ENCODE peak calls at places on chromosomes 3 and 15, in seven cellular contexts. One of them, this sample, is unnamed.

GRCh38 chr15:73325191-73325980 is 43.4 kb downstream of the HCN4 start:
- DNase-seq in neuronal stem cell: no peak
- DNase-seq in IMR-90: no peak
- DNase-seq in mesendoderm: peak
- DNase-seq in H9: peak
- DNase-seq in H1: no peak
- DNase-seq in trophoblast cell: no peak
- DNase-seq in this sample: no peak

GRCh38 chr3:133973249-133973980 is 56.3 kb downstream of the SLCO2A1 start:
- DNase-seq in neuronal stem cell: no peak
- DNase-seq in IMR-90: no peak
- DNase-seq in mesendoderm: no peak
- DNase-seq in H9: no peak
- DNase-seq in H1: no peak
- DNase-seq in trophoblast cell: no peak
- DNase-seq in this sample: no peak

GRCh38 chr3:4222574-4222973 is 80.6 kb upstream of the SETMAR start:
- DNase-seq in neuronal stem cell: no peak
- DNase-seq in IMR-90: no peak
- DNase-seq in mesendoderm: no peak
- DNase-seq in H9: no peak
- DNase-seq in H1: no peak
- DNase-seq in trophoblast cell: no peak
- DNase-seq in this sample: no peak

GRCh38 chr3:171132873-171133272 is 106.4 kb upstream of the SLC2A2 start:
- DNase-seq in neuronal stem cell: no peak
- DNase-seq in IMR-90: peak
- DNase-seq in mesendoderm: no peak
- DNase-seq in H9: no peak
- DNase-seq in H1: no peak
- DNase-seq in trophoblast cell: no peak
- DNase-seq in this sample: peak

GRCh38 chr3:99721633-99722007 is 83.2 kb downstream of the COL8A1 start:
- DNase-seq in neuronal stem cell: no peak
- DNase-seq in IMR-90: peak
- DNase-seq in mesendoderm: no peak
- DNase-seq in H9: no peak
- DNase-seq in H1: no peak
- DNase-seq in trophoblast cell: no peak
- DNase-seq in this sample: no peak

GRCh38 chr3:123605789-123606234 is 21.0 kb upstream of the HACD2 start:
- DNase-seq in neuronal stem cell: no peak
- DNase-seq in IMR-90: no peak
- DNase-seq in mesendoderm: peak
- DNase-seq in H9: peak
- DNase-seq in H1: no peak
- DNase-seq in trophoblast cell: peak
- DNase-seq in this sample: peak

GRCh38 chr3:170765419-170766078 is 104.4 kb downstream of the RPL22L1 start:
- DNase-seq in neuronal stem cell: no peak
- DNase-seq in IMR-90: no peak
- DNase-seq in mesendoderm: no peak
- DNase-seq in H9: no peak
- DNase-seq in H1: no peak
- DNase-seq in trophoblast cell: no peak
- DNase-seq in this sample: peak

GRCh38 chr3:134197681-134198261 is 52.9 kb downstream of the RYK start:
- DNase-seq in neuronal stem cell: no peak
- DNase-seq in IMR-90: peak
- DNase-seq in mesendoderm: peak
- DNase-seq in H9: no peak
- DNase-seq in H1: no peak
- DNase-seq in trophoblast cell: peak
- DNase-seq in this sample: peak

GRCh38 chr3:123090700-123091585 is 24.1 kb downstream of the PDIA5 start:
- DNase-seq in neuronal stem cell: peak
- DNase-seq in IMR-90: peak
- DNase-seq in mesendoderm: no peak
- DNase-seq in H9: no peak
- DNase-seq in H1: no peak
- DNase-seq in trophoblast cell: no peak
- DNase-seq in this sample: no peak

GRCh38 chr3:41881233-41881821 is 80.6 kb downstream of the ULK4 start:
- DNase-seq in neuronal stem cell: peak
- DNase-seq in IMR-90: peak
- DNase-seq in mesendoderm: peak
- DNase-seq in H9: no peak
- DNase-seq in H1: no peak
- DNase-seq in trophoblast cell: peak
- DNase-seq in this sample: peak

GRCh38 chr15:59999558-60000112 is 4.5 kb upstream of the FOXB1 start:
- DNase-seq in neuronal stem cell: no peak
- DNase-seq in IMR-90: no peak
- DNase-seq in mesendoderm: no peak
- DNase-seq in H9: no peak
- DNase-seq in H1: peak
- DNase-seq in trophoblast cell: no peak
- DNase-seq in this sample: no peak

GRCh38 chr3:142910280-142910679 is 21.4 kb upstream of the PCOLCE2 start:
- DNase-seq in neuronal stem cell: no peak
- DNase-seq in IMR-90: no peak
- DNase-seq in mesendoderm: no peak
- DNase-seq in H9: no peak
- DNase-seq in H1: no peak
- DNase-seq in trophoblast cell: no peak
- DNase-seq in this sample: no peak
- H3K4ac ChIP-seq in neuronal stem cell: no peak
- H3K4ac ChIP-seq in IMR-90: no peak
- H3K4ac ChIP-seq in mesendoderm: no peak
- H3K4ac ChIP-seq in H9: no peak
- H3K4ac ChIP-seq in H1: no peak
- H3K4ac ChIP-seq in trophoblast cell: no peak
- H3K4ac ChIP-seq in this sample: no peak

DNA sequence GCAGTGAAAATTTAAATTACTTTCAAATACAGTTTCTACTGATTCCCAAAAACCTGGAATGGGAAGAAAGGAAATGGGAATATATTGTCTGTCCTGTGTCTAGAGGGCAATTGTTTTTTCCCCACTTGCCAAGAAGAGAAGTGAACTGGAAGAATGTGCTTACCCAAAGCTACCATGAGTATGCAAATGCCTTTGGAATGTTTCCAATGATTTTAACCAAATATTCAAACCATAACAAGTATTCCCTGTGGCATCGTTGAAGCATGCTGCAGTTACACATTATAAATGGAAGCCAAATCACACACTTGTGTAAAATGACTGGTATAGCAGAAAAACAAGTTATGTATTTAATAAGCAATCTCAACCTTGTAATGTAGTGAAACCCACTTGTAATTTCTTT is 368.2 kb downstream of the GBE1 start:
- DNase-seq in neuronal stem cell: no peak
- DNase-seq in IMR-90: no peak
- DNase-seq in mesendoderm: no peak
- DNase-seq in H9: no peak
- DNase-seq in H1: no peak
- DNase-seq in trophoblast cell: peak
- DNase-seq in this sample: no peak
- H3K23ac ChIP-seq in neuronal stem cell: no peak
- H3K23ac ChIP-seq in IMR-90: no peak
- H3K23ac ChIP-seq in mesendoderm: no peak
- H3K23ac ChIP-seq in H9: no peak
- H3K23ac ChIP-seq in H1: peak
- H3K23ac ChIP-seq in trophoblast cell: no peak
- H3K23ac ChIP-seq in this sample: no peak

GRCh38 chr3:168156479-168156878 is 60.8 kb upstream of the GOLIM4 start:
- DNase-seq in neuronal stem cell: no peak
- DNase-seq in IMR-90: no peak
- DNase-seq in mesendoderm: no peak
- DNase-seq in H9: no peak
- DNase-seq in H1: no peak
- DNase-seq in trophoblast cell: peak
- DNase-seq in this sample: no peak
- H3K4ac ChIP-seq in neuronal stem cell: no peak
- H3K4ac ChIP-seq in IMR-90: no peak
- H3K4ac ChIP-seq in mesendoderm: no peak
- H3K4ac ChIP-seq in H9: no peak
- H3K4ac ChIP-seq in H1: no peak
- H3K4ac ChIP-seq in trophoblast cell: no peak
- H3K4ac ChIP-seq in this sample: no peak

GRCh38 chr3:94568041-94568440 is 505.2 kb downstream of the NSUN3 start:
- DNase-seq in neuronal stem cell: no peak
- DNase-seq in IMR-90: no peak
- DNase-seq in mesendoderm: no peak
- DNase-seq in H9: no peak
- DNase-seq in H1: no peak
- DNase-seq in trophoblast cell: no peak
- DNase-seq in this sample: no peak
- H3K23ac ChIP-seq in neuronal stem cell: no peak
- H3K23ac ChIP-seq in IMR-90: no peak
- H3K23ac ChIP-seq in mesendoderm: no peak
- H3K23ac ChIP-seq in H9: no peak
- H3K23ac ChIP-seq in H1: no peak
- H3K23ac ChIP-seq in trophoblast cell: no peak
- H3K23ac ChIP-seq in this sample: no peak

DNA sequence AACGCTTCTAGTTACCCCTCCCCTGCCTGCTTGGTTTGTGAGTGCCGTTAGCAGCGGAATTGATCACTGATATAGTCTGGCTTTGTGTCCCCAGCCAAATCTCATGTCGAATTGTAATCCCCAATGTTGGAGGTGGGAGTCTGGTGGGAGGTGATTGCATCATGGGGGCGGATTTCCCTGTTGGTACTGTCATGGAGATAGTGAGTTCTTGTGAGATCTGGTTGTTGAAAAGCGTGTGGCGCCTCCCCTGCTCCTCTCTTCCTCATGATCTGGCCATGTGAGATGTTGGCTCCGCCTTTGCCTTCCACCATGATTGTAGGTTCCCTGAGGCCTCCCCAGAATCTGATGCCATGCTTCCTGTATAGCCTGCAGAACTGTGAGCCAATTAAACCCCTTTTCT is 47.3 kb upstream of the PGPEP1L start:
- DNase-seq in neuronal stem cell: no peak
- DNase-seq in IMR-90: no peak
- DNase-seq in mesendoderm: peak
- DNase-seq in H9: peak
- DNase-seq in H1: peak
- DNase-seq in trophoblast cell: no peak
- DNase-seq in this sample: no peak
- H3K4ac ChIP-seq in neuronal stem cell: no peak
- H3K4ac ChIP-seq in IMR-90: no peak
- H3K4ac ChIP-seq in mesendoderm: no peak
- H3K4ac ChIP-seq in H9: no peak
- H3K4ac ChIP-seq in H1: no peak
- H3K4ac ChIP-seq in trophoblast cell: no peak
- H3K4ac ChIP-seq in this sample: no peak

GRCh38 chr3:37660782-37661181 is 200.9 kb upstream of the CTDSPL start:
- DNase-seq in neuronal stem cell: no peak
- DNase-seq in IMR-90: no peak
- DNase-seq in mesendoderm: no peak
- DNase-seq in H9: no peak
- DNase-seq in H1: no peak
- DNase-seq in trophoblast cell: no peak
- DNase-seq in this sample: no peak

GRCh38 chr3:37666618-37667017 is 195.1 kb upstream of the CTDSPL start:
- DNase-seq in neuronal stem cell: no peak
- DNase-seq in IMR-90: no peak
- DNase-seq in mesendoderm: no peak
- DNase-seq in H9: no peak
- DNase-seq in H1: no peak
- DNase-seq in trophoblast cell: no peak
- DNase-seq in this sample: no peak

GRCh38 chr3:37661615-37662306 is 199.9 kb upstream of the CTDSPL start:
- DNase-seq in neuronal stem cell: no peak
- DNase-seq in IMR-90: no peak
- DNase-seq in mesendoderm: peak
- DNase-seq in H9: no peak
- DNase-seq in H1: no peak
- DNase-seq in trophoblast cell: no peak
- DNase-seq in this sample: no peak

GRCh38 chr3:37667359-37667758 is 194.3 kb upstream of the CTDSPL start:
- DNase-seq in neuronal stem cell: no peak
- DNase-seq in IMR-90: no peak
- DNase-seq in mesendoderm: no peak
- DNase-seq in H9: no peak
- DNase-seq in H1: no peak
- DNase-seq in trophoblast cell: no peak
- DNase-seq in this sample: no peak

GRCh38 chr3:37662708-37663107 is 199.0 kb upstream of the CTDSPL start:
- DNase-seq in neuronal stem cell: no peak
- DNase-seq in IMR-90: no peak
- DNase-seq in mesendoderm: no peak
- DNase-seq in H9: no peak
- DNase-seq in H1: no peak
- DNase-seq in trophoblast cell: no peak
- DNase-seq in this sample: no peak
- H3K23ac ChIP-seq in neuronal stem cell: no peak
- H3K23ac ChIP-seq in IMR-90: no peak
- H3K23ac ChIP-seq in mesendoderm: no peak
- H3K23ac ChIP-seq in H9: no peak
- H3K23ac ChIP-seq in H1: no peak
- H3K23ac ChIP-seq in trophoblast cell: no peak
- H3K23ac ChIP-seq in this sample: no peak

DNA sequence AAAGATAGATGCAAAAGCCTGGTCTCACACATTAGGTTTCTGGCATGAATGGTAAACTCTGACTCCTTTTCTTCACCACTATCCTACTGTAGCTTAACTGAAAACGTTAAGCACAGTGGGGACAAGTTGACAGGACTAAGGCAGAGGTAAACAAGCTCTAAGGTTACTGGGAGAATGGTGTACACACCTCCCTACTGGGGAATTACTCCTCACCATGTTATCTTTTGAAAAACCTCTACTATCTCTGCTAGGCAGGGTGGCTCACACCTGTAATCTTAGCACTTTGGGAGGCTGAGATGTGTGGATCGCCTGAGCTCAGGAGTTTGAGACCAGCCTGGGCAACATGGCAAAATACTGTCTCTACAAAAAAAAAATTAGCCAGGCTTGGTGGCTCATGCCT is 29.1 kb downstream of the IP6K1 start:
- DNase-seq in neuronal stem cell: no peak
- DNase-seq in IMR-90: no peak
- DNase-seq in mesendoderm: peak
- DNase-seq in H9: no peak
- DNase-seq in H1: no peak
- DNase-seq in trophoblast cell: no peak
- DNase-seq in this sample: no peak
- H3K4ac ChIP-seq in neuronal stem cell: no peak
- H3K4ac ChIP-seq in IMR-90: no peak
- H3K4ac ChIP-seq in mesendoderm: no peak
- H3K4ac ChIP-seq in H9: no peak
- H3K4ac ChIP-seq in H1: no peak
- H3K4ac ChIP-seq in trophoblast cell: no peak
- H3K4ac ChIP-seq in this sample: no peak

DNA sequence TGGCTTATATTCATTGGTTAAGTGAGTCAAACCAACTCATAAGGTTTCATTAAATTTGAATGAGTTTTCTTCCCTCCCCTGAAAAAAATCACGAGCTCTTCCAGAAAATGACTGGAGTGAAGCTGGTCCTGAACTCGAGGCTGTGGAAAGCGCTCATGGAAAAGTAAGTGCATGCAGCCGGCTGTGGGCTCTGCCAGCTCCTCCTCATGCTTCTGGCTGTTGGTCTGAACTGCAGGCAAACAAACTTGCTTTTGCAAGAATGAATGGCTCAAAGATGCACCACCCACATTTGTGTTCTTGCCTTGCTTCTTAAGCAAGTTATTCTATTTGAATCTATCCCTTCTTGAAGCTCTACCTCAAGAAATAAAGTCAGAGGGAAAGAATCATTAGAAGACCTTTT is 6.2 kb downstream of the ETV5 start:
- DNase-seq in neuronal stem cell: no peak
- DNase-seq in IMR-90: peak
- DNase-seq in mesendoderm: no peak
- DNase-seq in H9: no peak
- DNase-seq in H1: no peak
- DNase-seq in trophoblast cell: no peak
- DNase-seq in this sample: peak
- H3K23ac ChIP-seq in neuronal stem cell: no peak
- H3K23ac ChIP-seq in IMR-90: no peak
- H3K23ac ChIP-seq in mesendoderm: no peak
- H3K23ac ChIP-seq in H9: no peak
- H3K23ac ChIP-seq in H1: no peak
- H3K23ac ChIP-seq in trophoblast cell: no peak
- H3K23ac ChIP-seq in this sample: no peak